ENCODE peak calls at places on chromosomes 11 and 22, in seven cellular contexts. G is pancreas, Q is MM.1S, M is GM23248, X is Karpas-422, I is lung, E is tibial nerve. T is an unnamed sample.
A peak's percentile ranks its signal among the peaks of the same experiment; 100 is the strongest.

GRCh38 chr22:46052801-46053562 is 76.0 kb upstream of the WNT7B start:
- DNase-seq in G (peak; percentile 70), Q (peak; percentile 81), M (peak; percentile 77), X (peak; percentile 87), I (peak; percentile 58), E (peak; percentile 20), T (no peak)

GRCh38 chr11:47938791-47939560 is 41.4 kb upstream of the PTPRJ start:
- DNase-seq in G (no peak), Q (no peak), M (no peak), X (no peak), I (no peak), E (no peak), T (no peak)

GRCh38 chr11:46383974-46384701 is 2.7 kb downstream of the MDK start:
- DNase-seq in G (no peak), Q (no peak), M (no peak), X (no peak), I (no peak), E (no peak), T (no peak)

GRCh38 chr22:39242809-39243442 is 1.9 kb downstream of the PDGFB start:
- DNase-seq in G (peak; percentile 87), Q (peak; percentile 42), M (no peak), X (no peak), I (no peak), E (no peak), T (peak; percentile 68)

GRCh38 chr11:121236115-121237001 is 56.2 kb upstream of the SC5D start:
- DNase-seq in G (no peak), Q (peak; percentile 23), M (peak; percentile 62), X (no peak), I (no peak), E (no peak), T (peak; percentile 96)

GRCh38 chr22:44049369-44050231 is 25.5 kb downstream of the PARVB start:
- DNase-seq in G (no peak), Q (no peak), M (no peak), X (no peak), I (no peak), E (no peak), T (peak; percentile 58)

GRCh38 chr22:30506507-30506968 is 1.0 kb upstream of the SEC14L4 start:
- DNase-seq in G (no peak), Q (no peak), M (no peak), X (no peak), I (peak; percentile 73), E (no peak), T (no peak)

GRCh38 chr11:126127898-126128297 is 65.2 kb upstream of the CDON start:
- DNase-seq in G (no peak), Q (no peak), M (no peak), X (no peak), I (no peak), E (no peak), T (no peak)

GRCh38 chr11:31872074-31872440 is 60.9 kb upstream of the PAX6 start:
- DNase-seq in G (no peak), Q (no peak), M (no peak), X (no peak), I (no peak), E (no peak), T (no peak)

GRCh38 chr11:120098503-120099054 is 39.3 kb downstream of the TRIM29 start:
- DNase-seq in G (no peak), Q (no peak), M (no peak), X (no peak), I (no peak), E (no peak), T (no peak)

GRCh38 chr11:10899542-10899830 is 41.6 kb upstream of the ZBED5 start:
- DNase-seq in G (no peak), Q (no peak), M (no peak), X (no peak), I (peak; percentile 58), E (no peak), T (no peak)

GRCh38 chr22:29587938-29588699 is 7.2 kb upstream of the NIPSNAP1 start:
- DNase-seq in G (no peak), Q (no peak), M (peak; percentile 95), X (no peak), I (no peak), E (no peak), T (no peak)

GRCh38 chr11:64769283-64769682 is 9.1 kb downstream of the SF1 start:
- DNase-seq in G (no peak), Q (no peak), M (no peak), X (no peak), I (no peak), E (no peak), T (no peak)
- H3K4me1 ChIP-seq in G (no peaks in the 10 kb centered on the region), Q (peaks cover 18% of the 10 kb centered on the region), M (peaks cover 7% of the 10 kb centered on the region), X (peaks cover 14% of the 10 kb centered on the region), I (peaks cover 2% of the 10 kb centered on the region), E (peaks cover 14% of the 10 kb centered on the region), T (no peaks in the 10 kb centered on the region)

GRCh38 chr11:64523456-64524187 is 67.4 kb upstream of the SLC22A12 start:
- DNase-seq in G (no peak), Q (no peak), M (no peak), X (no peak), I (no peak), E (no peak), T (no peak)
- H3K4me1 ChIP-seq in G (no peaks in the 10 kb centered on the region), Q (no peaks in the 10 kb centered on the region), M (no peaks in the 10 kb centered on the region), X (no peaks in the 10 kb centered on the region), I (no peaks in the 10 kb centered on the region), E (no peaks in the 10 kb centered on the region), T (no peaks in the 10 kb centered on the region)

GRCh38 chr11:68012044-68012842 is 2.1 kb downstream of the ALDH3B1 start:
- DNase-seq in G (no peak), Q (no peak), M (no peak), X (no peak), I (no peak), E (no peak), T (no peak)
- H3K4me1 ChIP-seq in G (peaks cover 27% of the 10 kb centered on the region), Q (peaks cover 55% of the 10 kb centered on the region), M (peaks cover 53% of the 10 kb centered on the region), X (peaks cover 20% of the 10 kb centered on the region), I (peaks cover 15% of the 10 kb centered on the region), E (peaks cover 77% of the 10 kb centered on the region), T (no peaks in the 10 kb centered on the region)

GRCh38 chr11:4105916-4106315 is 11.3 kb downstream of the RRM1 start:
- DNase-seq in G (no peak), Q (no peak), M (no peak), X (no peak), I (no peak), E (no peak), T (no peak)
- H3K4me1 ChIP-seq in G (peaks cover 4% of the 10 kb centered on the region), Q (peaks cover 11% of the 10 kb centered on the region), M (no peaks in the 10 kb centered on the region), X (peaks cover 6% of the 10 kb centered on the region), I (no peaks in the 10 kb centered on the region), E (no peaks in the 10 kb centered on the region), T (no peaks in the 10 kb centered on the region)

DNA sequence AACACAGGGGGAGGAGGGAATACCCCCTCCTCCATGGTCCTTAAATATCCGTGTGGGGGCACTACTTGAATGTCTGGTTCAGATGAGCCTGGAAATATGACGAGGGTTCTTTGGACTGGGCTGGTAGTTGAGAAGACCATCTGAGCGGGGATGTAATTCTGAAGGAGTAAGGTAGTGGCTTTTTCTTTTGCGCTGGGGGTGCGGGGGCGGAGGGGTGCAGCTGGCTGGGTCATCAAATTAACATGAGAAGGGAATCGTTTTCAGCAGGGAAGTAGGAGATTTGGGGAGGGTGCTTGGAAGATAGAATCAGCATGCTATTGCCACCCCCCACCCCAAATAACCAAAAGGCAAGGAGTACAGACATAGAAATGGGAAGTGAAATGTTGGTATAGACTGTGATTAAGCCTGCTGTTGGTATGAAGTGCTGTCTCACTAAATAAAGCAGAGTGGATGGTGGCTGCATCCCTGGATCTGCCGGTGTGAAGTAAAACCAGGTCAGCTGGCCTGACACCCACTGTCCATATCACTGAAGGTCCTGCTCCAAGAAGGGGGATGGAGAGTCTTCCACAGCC is 121.9 kb upstream of the HSD17B12 start:
- DNase-seq in G (no peak), Q (no peak), M (no peak), X (no peak), I (no peak), E (no peak), T (no peak)
- H3K4me1 ChIP-seq in G (no peaks in the 10 kb centered on the region), Q (no peaks in the 10 kb centered on the region), M (peaks cover 8% of the 10 kb centered on the region), X (peaks cover 37% of the 10 kb centered on the region), I (no peaks in the 10 kb centered on the region), E (peaks cover 11% of the 10 kb centered on the region), T (peaks cover 6% of the 10 kb centered on the region)

DNA sequence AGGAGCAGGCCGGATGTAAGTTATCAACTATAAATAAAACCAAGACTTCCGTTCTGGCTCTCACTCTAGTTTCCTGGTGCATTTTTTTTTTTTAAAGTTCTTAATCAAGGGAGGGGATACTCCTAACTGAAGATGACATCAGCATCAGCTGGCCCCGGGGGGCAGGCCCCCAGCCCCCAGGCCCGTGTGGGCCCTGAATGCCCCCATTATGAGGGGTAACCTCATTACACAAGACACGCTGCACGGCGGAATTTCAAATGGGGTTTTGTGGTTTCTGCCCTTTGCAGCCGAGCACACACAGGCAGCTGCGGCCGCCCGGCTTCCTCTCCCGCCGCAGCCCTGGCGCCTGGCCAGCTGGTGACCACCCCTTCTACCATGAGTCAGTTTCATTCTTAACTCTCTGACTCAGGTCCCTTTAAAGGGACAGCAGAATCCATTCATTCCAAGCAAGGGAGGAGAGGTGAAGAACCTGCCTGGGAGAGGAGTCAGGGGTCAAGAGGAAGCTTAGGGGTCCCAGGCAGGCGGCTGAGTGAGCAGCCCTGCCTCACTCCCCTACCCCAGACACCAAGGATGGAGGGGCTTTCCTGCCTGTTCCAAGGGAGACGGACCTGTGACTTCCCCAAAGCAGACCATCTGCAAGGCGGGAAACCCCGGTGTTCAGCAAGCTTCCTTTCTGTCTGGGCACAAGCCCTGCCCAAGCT is 3.4 kb downstream of the MYEOV start:
- DNase-seq in G (peak; percentile 58), Q (peak; percentile 98), M (peak; percentile 98), X (peak; percentile 84), I (peak; percentile 95), E (peak; percentile 90), T (peak; percentile 73)
- H3K4me1 ChIP-seq in G (no peaks in the 10 kb centered on the region), Q (peaks cover 45% of the 10 kb centered on the region), M (peaks cover 54% of the 10 kb centered on the region), X (peaks cover 33% of the 10 kb centered on the region), I (peaks cover 73% of the 10 kb centered on the region), E (peaks cover 21% of the 10 kb centered on the region), T (no peaks in the 10 kb centered on the region)

GRCh38 chr11:77302752-77303151 is 1.3 kb upstream of the GDPD4 start:
- DNase-seq in G (no peak), Q (no peak), M (no peak), X (no peak), I (no peak), E (no peak), T (no peak)
- H3K4me1 ChIP-seq in G (no peaks in the 10 kb centered on the region), Q (no peaks in the 10 kb centered on the region), M (no peaks in the 10 kb centered on the region), X (no peaks in the 10 kb centered on the region), I (no peaks in the 10 kb centered on the region), E (no peaks in the 10 kb centered on the region), T (no peaks in the 10 kb centered on the region)